ENCODE peak calls at places on chromosomes 12 and 14, in six cellular contexts. One of them, this sample, is unnamed.

GRCh38 chr12:131636266-131636665 is 74.6 kb upstream of the SFSWAP start:
- DNase-seq in amniotic epithelial cell: no peak
- DNase-seq in NCI-H1436: no peak
- DNase-seq in NCI-H1092 treated with DMSO at 0.1 percent for 48 hours: no peak
- DNase-seq in HFF-Myc: no peak
- DNase-seq in EL: no peak
- DNase-seq in this sample: no peak

GRCh38 chr14:103131580-103131979 is 8.3 kb downstream of the TNFAIP2 start:
- DNase-seq in EL: no peak
- DNase-seq in amniotic epithelial cell: no peak
- DNase-seq in HFF-Myc: no peak
- DNase-seq in NCI-H1092 treated with DMSO at 0.1 percent for 48 hours: no peak
- DNase-seq in NCI-H1436: no peak
- DNase-seq in this sample: peak; percentile 44

GRCh38 chr12:48972213-48973021 is 882 bp upstream of the WNT10B start:
- DNase-seq in NCI-H1436: no peak
- DNase-seq in NCI-H1092 treated with DMSO at 0.1 percent for 48 hours: no peak
- DNase-seq in HFF-Myc: no peak
- DNase-seq in EL: peak; percentile 85
- DNase-seq in amniotic epithelial cell: peak; percentile 38
- DNase-seq in this sample: no peak

GRCh38 chr14:68333265-68333664 is 459.6 kb downstream of the ZFP36L1 start:
- DNase-seq in HFF-Myc: no peak
- DNase-seq in EL: no peak
- DNase-seq in NCI-H1092 treated with DMSO at 0.1 percent for 48 hours: no peak
- DNase-seq in NCI-H1436: no peak
- DNase-seq in amniotic epithelial cell: no peak
- DNase-seq in this sample: no peak

GRCh38 chr14:94171208-94171607 is 2.9 kb upstream of the PPP4R4 start:
- DNase-seq in HFF-Myc: no peak
- DNase-seq in NCI-H1092 treated with DMSO at 0.1 percent for 48 hours: no peak
- DNase-seq in EL: peak; percentile 49
- DNase-seq in amniotic epithelial cell: peak; percentile 22
- DNase-seq in NCI-H1436: no peak
- DNase-seq in this sample: no peak

GRCh38 chr14:37051680-37052079 is 120.7 kb downstream of the SLC25A21 start:
- DNase-seq in NCI-H1092 treated with DMSO at 0.1 percent for 48 hours: no peak
- DNase-seq in NCI-H1436: no peak
- DNase-seq in amniotic epithelial cell: no peak
- DNase-seq in EL: no peak
- DNase-seq in HFF-Myc: no peak
- DNase-seq in this sample: no peak

GRCh38 chr12:87311206-87311605 is 718.0 kb downstream of the C12orf50 start:
- DNase-seq in NCI-H1436: no peak
- DNase-seq in amniotic epithelial cell: no peak
- DNase-seq in NCI-H1092 treated with DMSO at 0.1 percent for 48 hours: no peak
- DNase-seq in EL: no peak
- DNase-seq in HFF-Myc: no peak
- DNase-seq in this sample: no peak

GRCh38 chr14:26820101-26820500 is 222.3 kb upstream of the NOVA1 start:
- DNase-seq in amniotic epithelial cell: no peak
- DNase-seq in NCI-H1092 treated with DMSO at 0.1 percent for 48 hours: peak; percentile 95
- DNase-seq in NCI-H1436: peak; percentile 84
- DNase-seq in HFF-Myc: no peak
- DNase-seq in EL: no peak
- DNase-seq in this sample: no peak

GRCh38 chr12:124867389-124867930 is 3.8 kb upstream of the SCARB1 start:
- DNase-seq in NCI-H1436: no peak
- DNase-seq in EL: peak; percentile 33
- DNase-seq in HFF-Myc: no peak
- DNase-seq in NCI-H1092 treated with DMSO at 0.1 percent for 48 hours: no peak
- DNase-seq in amniotic epithelial cell: peak; percentile 93
- DNase-seq in this sample: no peak

GRCh38 chr12:26514364-26514763 is 318.6 kb downstream of the ITPR2 start:
- DNase-seq in NCI-H1092 treated with DMSO at 0.1 percent for 48 hours: no peak
- DNase-seq in EL: no peak
- DNase-seq in HFF-Myc: no peak
- DNase-seq in NCI-H1436: no peak
- DNase-seq in amniotic epithelial cell: no peak
- DNase-seq in this sample: no peak

GRCh38 chr12:6180300-6181051 is 19.7 kb upstream of the CD9 start:
- DNase-seq in amniotic epithelial cell: peak; percentile 86
- DNase-seq in NCI-H1436: no peak
- DNase-seq in HFF-Myc: no peak
- DNase-seq in EL: peak; percentile 93
- DNase-seq in NCI-H1092 treated with DMSO at 0.1 percent for 48 hours: no peak
- DNase-seq in this sample: peak; percentile 48

GRCh38 chr12:93582351-93582750 is 9.9 kb downstream of the SOCS2 start:
- DNase-seq in HFF-Myc: no peak
- DNase-seq in NCI-H1092 treated with DMSO at 0.1 percent for 48 hours: no peak
- DNase-seq in amniotic epithelial cell: no peak
- DNase-seq in NCI-H1436: no peak
- DNase-seq in EL: no peak
- DNase-seq in this sample: no peak

GRCh38 chr12:56529656-56530055 is 8.0 kb downstream of the RBMS2 start:
- DNase-seq in HFF-Myc: no peak
- DNase-seq in NCI-H1436: no peak
- DNase-seq in EL: no peak
- DNase-seq in amniotic epithelial cell: peak; percentile 38
- DNase-seq in NCI-H1092 treated with DMSO at 0.1 percent for 48 hours: no peak
- DNase-seq in this sample: no peak

GRCh38 chr14:33848706-33849454 is 102.0 kb downstream of the EGLN3 start:
- DNase-seq in NCI-H1092 treated with DMSO at 0.1 percent for 48 hours: peak; percentile 80
- DNase-seq in amniotic epithelial cell: peak; percentile 58
- DNase-seq in EL: peak; percentile 70
- DNase-seq in HFF-Myc: peak; percentile 52
- DNase-seq in NCI-H1436: peak; percentile 80
- DNase-seq in this sample: no peak